ENCODE peak calls at places on chromosomes 3 and 15, in seven cellular contexts. E is spleen; T is progenitor cell of endocrine pancreas; I is right lobe of liver; N is left ventricle myocardium inferior; Z is CD8-positive, alpha-beta T cell; C is BE2C. M is an unnamed sample.

GRCh38 chr15:67149859-67150824 is 84.7 kb downstream of the SMAD3 start:
- DNase-seq in E (no peak), T (no peak), I (no peak), N (peak), Z (peak), C (peak), M (no peak)

GRCh38 chr15:78437107-78437761 is 782 bp upstream of the IREB2 start:
- DNase-seq in E (no peak), T (no peak), I (no peak), N (no peak), Z (no peak), C (no peak), M (no peak)

GRCh38 chr3:24773798-24774197 is 279.1 kb upstream of the THRB start:
- DNase-seq in E (no peak), T (peak), I (peak), N (peak), Z (no peak), C (peak), M (no peak)

GRCh38 chr3:140927279-140927678 is 14.4 kb upstream of the SLC25A36 start:
- DNase-seq in E (no peak), T (no peak), I (no peak), N (no peak), Z (no peak), C (no peak), M (no peak)

GRCh38 chr3:109702252-109702651 is 364.9 kb upstream of the DPPA4 start:
- DNase-seq in E (no peak), T (no peak), I (no peak), N (no peak), Z (no peak), C (no peak), M (no peak)

GRCh38 chr15:78065973-78066946 is 11.3 kb downstream of the TBC1D2B start:
- DNase-seq in E (no peak), T (no peak), I (peak), N (no peak), Z (no peak), C (no peak), M (no peak)

GRCh38 chr15:60781211-60781713 is 302.3 kb upstream of the ICE2 start:
- DNase-seq in E (no peak), T (no peak), I (no peak), N (no peak), Z (no peak), C (no peak), M (no peak)

GRCh38 chr3:130897316-130897715 is 3.4 kb downstream of the ATP2C1 start:
- DNase-seq in E (no peak), T (no peak), I (no peak), N (no peak), Z (no peak), C (no peak), M (no peak)

GRCh38 chr15:74763416-74763815 is 14.8 kb downstream of the CYP1A2 start:
- DNase-seq in E (no peak), T (no peak), I (no peak), N (no peak), Z (no peak), C (no peak), M (no peak)

GRCh38 chr3:39447637-39448483 is 19.6 kb upstream of the MOBP start:
- DNase-seq in E (no peak), T (peak), I (peak), N (no peak), Z (peak), C (peak), M (peak)

GRCh38 chr3:197364410-197365071 is 66.1 kb upstream of the DLG1 start:
- DNase-seq in E (no peak), T (no peak), I (no peak), N (no peak), Z (no peak), C (no peak), M (no peak)

GRCh38 chr3:158337007-158337608 is 227.2 kb downstream of the RSRC1 start:
- DNase-seq in E (no peak), T (no peak), I (no peak), N (no peak), Z (no peak), C (no peak), M (no peak)

GRCh38 chr15:59294574-59294960 is 78.1 kb downstream of the MYO1E start:
- DNase-seq in E (no peak), T (no peak), I (no peak), N (no peak), Z (no peak), C (no peak), M (no peak)

GRCh38 chr3:16692486-16693378 is 87.5 kb upstream of the DAZL start:
- DNase-seq in E (no peak), T (no peak), I (no peak), N (no peak), Z (no peak), C (no peak), M (no peak)

GRCh38 chr3:156770699-156771414 is 55.3 kb upstream of the LEKR1 start:
- DNase-seq in E (no peak), T (no peak), I (no peak), N (no peak), Z (no peak), C (no peak), M (no peak)
- TF ChIP-seq CTCF in E (no peak), T (no peak), I (no peak), N (no peak), Z (no peak), C (no peak), M (no peak)

DNA sequence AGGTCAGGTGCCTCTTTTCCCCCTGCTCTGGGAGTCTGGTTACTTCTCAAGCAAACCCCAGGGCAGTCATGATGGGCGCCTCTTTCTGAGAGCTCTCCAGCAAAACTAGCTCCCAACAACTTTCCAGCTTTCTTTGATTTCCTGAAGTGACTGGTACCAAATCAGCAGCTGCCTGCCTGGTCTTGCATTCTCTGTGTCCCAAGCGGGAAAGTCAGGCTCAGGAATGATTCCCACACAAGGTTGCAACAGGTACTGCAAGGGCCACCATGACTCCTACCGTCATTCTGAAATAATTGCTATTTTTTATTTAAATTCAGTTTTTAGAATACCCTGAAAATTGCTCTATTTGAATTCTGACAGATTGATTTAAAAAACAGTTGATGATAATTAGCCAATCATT is 658.7 kb downstream of the SQOR start:
- DNase-seq in E (no peak), T (no peak), I (no peak), N (no peak), Z (no peak), C (no peak), M (no peak)
- TF ChIP-seq CTCF in E (no peak), T (no peak), I (no peak), N (no peak), Z (no peak), C (no peak), M (no peak)

DNA sequence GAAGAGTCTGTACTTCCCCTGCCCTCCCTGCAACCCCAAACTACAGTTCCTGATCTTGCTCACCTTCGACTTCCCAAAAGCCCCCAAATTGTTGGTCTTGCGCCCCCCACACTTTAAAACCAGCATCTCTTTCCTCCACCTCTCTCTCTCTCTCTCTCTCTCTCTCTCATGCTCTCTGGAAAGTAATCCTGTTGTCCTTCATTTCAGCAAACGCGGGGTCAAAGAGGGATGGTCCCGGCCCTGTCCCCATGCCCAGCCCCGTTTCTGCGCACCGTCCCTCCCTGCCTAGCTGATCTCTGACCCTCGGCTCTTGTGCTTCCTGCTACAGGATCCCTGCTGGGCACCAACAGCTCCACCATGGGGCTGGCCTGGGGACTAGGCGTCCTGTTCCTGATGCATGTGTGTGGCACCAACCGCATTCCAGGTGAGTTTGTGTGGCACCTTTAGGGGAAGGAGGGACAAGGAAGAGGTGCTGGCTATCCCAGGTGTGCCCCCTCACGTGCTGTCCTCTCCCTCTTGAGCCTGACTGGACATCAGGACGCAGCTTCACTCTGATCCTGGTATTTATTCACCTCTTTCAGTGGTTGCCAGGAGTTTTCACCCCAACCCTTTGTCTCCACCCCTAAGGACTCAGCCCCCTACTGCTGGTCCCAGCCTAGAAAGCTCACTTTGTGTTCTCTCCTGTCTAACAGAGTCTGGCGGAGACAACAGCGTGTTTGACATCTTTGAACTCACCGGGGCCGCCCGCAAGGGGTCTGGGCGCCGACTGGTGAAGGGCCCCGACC is 814 bp downstream of the THBS1 start:
- DNase-seq in E (peak), T (peak), I (peak), N (peak), Z (no peak), C (no peak), M (no peak)
- TF ChIP-seq CTCF in E (no peak), T (peak), I (peak), N (peak), Z (no peak), C (peak), M (no peak)

DNA sequence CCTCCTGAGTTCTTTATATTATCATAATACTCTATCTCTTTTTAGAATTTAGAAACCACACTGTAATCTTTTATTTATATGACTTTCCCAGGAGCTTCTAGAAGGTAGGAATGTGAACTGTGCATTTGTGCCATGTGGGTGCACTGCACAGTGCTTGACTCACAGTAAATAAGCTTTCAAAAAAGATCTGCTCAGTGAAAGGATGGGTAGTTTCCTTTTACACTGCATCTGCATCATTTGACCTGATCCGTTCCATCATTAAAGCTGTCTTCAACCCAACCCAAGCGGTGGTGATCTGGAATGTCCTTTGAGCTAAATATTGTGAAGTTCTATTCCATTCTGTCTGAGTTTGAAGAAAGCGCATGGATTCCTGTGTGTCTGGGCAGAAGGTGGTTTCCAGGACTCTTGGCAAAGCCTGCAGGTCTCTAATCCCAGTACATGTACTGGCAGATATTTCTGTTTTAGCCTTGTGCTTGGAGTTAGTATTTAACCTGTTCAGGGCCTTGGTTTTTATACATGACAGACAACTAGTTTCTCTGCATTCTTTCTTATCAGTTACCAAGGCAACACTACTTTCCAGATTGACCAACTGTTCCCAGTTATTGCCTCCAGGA is 96.7 kb downstream of the DHX30 start:
- DNase-seq in E (no peak), T (no peak), I (no peak), N (no peak), Z (no peak), C (no peak), M (no peak)
- TF ChIP-seq CTCF in E (no peak), T (no peak), I (no peak), N (no peak), Z (no peak), C (no peak), M (no peak)

GRCh38 chr3:103136621-103137020 is 701.8 kb downstream of the ZPLD1 start:
- DNase-seq in E (no peak), T (no peak), I (no peak), N (no peak), Z (no peak), C (no peak), M (no peak)

GRCh38 chr3:103134023-103134724 is 699.4 kb downstream of the ZPLD1 start:
- DNase-seq in E (no peak), T (no peak), I (no peak), N (no peak), Z (no peak), C (no peak), M (no peak)

GRCh38 chr3:103137830-103138229 is 703.0 kb downstream of the ZPLD1 start:
- DNase-seq in E (no peak), T (no peak), I (no peak), N (no peak), Z (no peak), C (no peak), M (no peak)
- TF ChIP-seq CTCF in E (no peak), T (no peak), I (no peak), N (no peak), Z (no peak), C (no peak), M (no peak)

GRCh38 chr15:98381446-98381845 is 266.9 kb upstream of the IGF1R start:
- DNase-seq in E (no peak), T (no peak), I (no peak), N (no peak), Z (no peak), C (no peak), M (no peak)

GRCh38 chr15:98386594-98386993 is 261.7 kb upstream of the IGF1R start:
- DNase-seq in E (no peak), T (no peak), I (no peak), N (no peak), Z (no peak), C (no peak), M (no peak)

GRCh38 chr15:98384328-98385029 is 263.9 kb upstream of the IGF1R start:
- DNase-seq in E (no peak), T (no peak), I (no peak), N (no peak), Z (no peak), C (no peak), M (no peak)

GRCh38 chr15:98383571-98383970 is 264.8 kb upstream of the IGF1R start:
- DNase-seq in E (no peak), T (no peak), I (no peak), N (no peak), Z (no peak), C (no peak), M (no peak)

GRCh38 chr15:98382139-98382538 is 266.2 kb upstream of the IGF1R start:
- DNase-seq in E (no peak), T (no peak), I (no peak), N (no peak), Z (no peak), C (no peak), M (no peak)
- TF ChIP-seq CTCF in E (no peak), T (no peak), I (no peak), N (no peak), Z (no peak), C (peak), M (peak)

DNA sequence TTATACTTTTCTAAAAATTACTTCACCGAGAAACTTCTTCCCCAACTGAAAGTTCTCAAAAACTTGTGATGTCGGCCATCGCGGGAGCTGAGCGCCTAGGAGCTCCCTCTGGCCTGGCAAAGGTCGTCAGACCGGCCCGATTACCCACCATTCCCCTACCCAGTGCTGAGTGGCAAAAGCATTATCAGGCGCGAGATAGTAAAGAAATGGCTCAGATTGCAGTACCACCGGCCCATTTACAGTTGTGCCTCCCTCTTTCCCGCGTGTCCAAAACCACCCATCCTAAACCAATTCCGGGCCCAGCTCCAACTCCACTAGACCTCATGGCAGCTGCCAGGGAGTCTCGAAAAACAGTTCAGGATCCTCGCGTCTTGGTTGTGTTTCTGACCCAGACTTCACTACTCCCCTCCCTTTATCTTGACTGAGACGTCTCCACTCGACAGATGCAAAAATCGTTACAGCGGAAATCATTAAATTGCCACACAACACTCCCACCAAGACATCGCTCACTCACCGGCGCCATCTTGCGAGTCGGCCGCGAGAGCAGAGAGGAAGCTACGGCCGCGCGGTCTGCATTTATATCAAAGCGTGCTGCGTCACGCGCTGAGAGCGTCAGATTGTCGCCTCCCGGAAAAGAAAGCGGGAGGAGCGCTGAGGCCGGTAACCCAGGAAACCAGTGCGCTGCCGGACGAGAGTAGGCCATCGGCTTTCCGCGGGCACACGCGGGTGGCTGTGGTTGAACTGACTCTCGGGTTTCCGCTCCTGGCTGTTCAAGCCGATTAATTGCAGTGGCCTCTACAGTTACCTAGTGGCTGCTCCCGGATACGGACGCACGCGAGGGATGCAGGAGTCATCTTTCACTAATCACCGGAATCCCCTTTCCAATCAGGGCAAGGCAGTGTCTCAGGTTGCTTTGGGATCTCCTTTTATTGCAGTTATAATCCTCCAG is at the start of gene RPL22L1:
- DNase-seq in E (peak), T (peak), I (peak), N (peak), Z (peak), C (peak), M (peak)
- TF ChIP-seq CTCF in E (no peak), T (peak), I (no peak), N (no peak), Z (no peak), C (peak), M (no peak)

DNA sequence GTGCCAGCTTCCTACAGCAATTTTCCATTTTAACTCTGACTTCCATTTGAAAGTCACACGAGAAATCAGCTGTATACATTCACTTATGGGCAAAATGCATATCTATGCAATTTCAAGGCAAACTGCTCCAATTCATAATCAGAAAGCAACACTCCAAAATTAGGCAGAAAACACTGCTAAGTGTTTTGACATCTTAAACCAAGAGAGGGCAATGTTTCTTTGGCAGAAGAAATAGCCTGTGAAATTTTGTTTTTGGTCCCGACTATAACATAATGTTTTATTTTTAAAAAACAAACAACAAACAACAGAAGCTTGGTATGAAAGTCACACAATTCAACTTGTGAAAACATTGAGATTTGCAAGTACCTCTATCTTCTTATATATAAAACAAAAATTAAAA is 42.6 kb downstream of the GOLIM4 start:
- DNase-seq in E (no peak), T (no peak), I (no peak), N (no peak), Z (no peak), C (no peak), M (no peak)
- TF ChIP-seq CTCF in E (no peak), T (peak), I (peak), N (peak), Z (no peak), C (no peak), M (no peak)

DNA sequence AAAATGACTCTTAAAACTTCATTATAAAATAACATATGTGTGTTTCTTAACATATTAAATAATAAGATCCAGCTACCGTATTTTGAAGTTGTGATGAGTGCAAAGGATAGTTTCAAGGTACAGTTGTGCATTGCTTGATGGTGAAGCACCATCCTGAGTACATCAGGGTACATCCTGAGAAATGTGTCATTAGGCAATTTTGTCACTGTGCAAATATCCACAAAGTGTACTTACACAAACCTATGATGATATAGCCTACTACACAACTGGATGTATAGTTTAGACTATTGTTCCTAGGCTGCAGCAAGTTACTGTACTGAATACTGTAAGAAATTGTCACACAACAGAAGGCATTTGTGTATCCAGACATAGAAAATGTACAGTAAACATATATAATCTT is 20.8 kb upstream of the TM4SF1 start:
- DNase-seq in E (no peak), T (no peak), I (no peak), N (no peak), Z (no peak), C (no peak), M (no peak)
- TF ChIP-seq CTCF in E (no peak), T (no peak), I (no peak), N (no peak), Z (no peak), C (no peak), M (no peak)

GRCh38 chr3:100590840-100591147 is 18.6 kb upstream of the ADGRG7 start:
- DNase-seq in E (no peak), T (no peak), I (no peak), N (no peak), Z (no peak), C (no peak), M (no peak)
- TF ChIP-seq CTCF in E (no peak), T (no peak), I (no peak), N (no peak), Z (no peak), C (no peak), M (no peak)